ENCODE peak calls at places on chromosomes 13 and 19, in six cellular contexts. C is PC-3, S is GM23248, K is HCT116, Z is hepatocyte, W is GM23338. V is an unnamed sample. For H3K9me2, the result is how much of the 10 kb centered on the place peaks cover.

GRCh38 chr13:87827479-87827878 is 156.3 kb downstream of the SLITRK5 start:
- DNase-seq in Z (no peak), K (no peak), S (peak), C (peak), W (no peak), V (no peak)

GRCh38 chr19:55487884-55488687 is at the start of gene SSC5D:
- DNase-seq in S (peak), C (no peak), K (no peak), W (peak), Z (no peak), V (peak)

GRCh38 chr19:13861714-13862531 is 15.0 kb upstream of the NANOS3 start:
- DNase-seq in K (no peak), C (peak), W (peak), Z (peak), S (peak), V (peak)

GRCh38 chr13:97978661-97979450 is 25.4 kb downstream of the IPO5 start:
- DNase-seq in S (peak), W (peak), K (no peak), C (peak), Z (no peak), V (no peak)

GRCh38 chr13:29937836-29938235 is 87.4 kb upstream of the UBL3 start:
- DNase-seq in W (peak), Z (no peak), S (peak), C (no peak), K (no peak), V (no peak)

GRCh38 chr13:40233731-40234195 is 432.7 kb downstream of the FOXO1 start:
- DNase-seq in S (no peak), K (no peak), C (no peak), Z (no peak), W (no peak), V (no peak)

GRCh38 chr19:5667751-5668271 is 12.5 kb downstream of the MICOS13 start:
- DNase-seq in Z (peak), W (peak), S (no peak), C (no peak), K (no peak), V (no peak)

GRCh38 chr13:76319921-76320320 is 566.3 kb downstream of the KCTD12 start:
- DNase-seq in S (no peak), Z (no peak), C (no peak), K (no peak), W (no peak), V (no peak)

GRCh38 chr13:42906257-42906656 is 85.8 kb downstream of the EPSTI1 start:
- DNase-seq in W (no peak), Z (no peak), C (no peak), S (no peak), K (no peak), V (no peak)

GRCh38 chr19:17035842-17036424 is 9.3 kb upstream of the CPAMD8 start:
- DNase-seq in Z (no peak), C (no peak), W (no peak), K (no peak), S (peak), V (no peak)

GRCh38 chr13:73865027-73865426 is 269.2 kb downstream of the KLF12 start:
- DNase-seq in Z (no peak), S (no peak), K (no peak), W (no peak), C (no peak), V (no peak)

GRCh38 chr13:102255409-102255808 is 146.4 kb downstream of the FGF14 start:
- DNase-seq in C (no peak), Z (no peak), S (no peak), K (no peak), W (no peak), V (no peak)

GRCh38 chr13:102251817-102252216 is 150.0 kb downstream of the FGF14 start:
- DNase-seq in S (no peak), W (no peak), K (no peak), Z (no peak), C (no peak), V (peak)

GRCh38 chr13:102244617-102245227 is 157.1 kb downstream of the FGF14 start:
- DNase-seq in K (no peak), C (no peak), W (no peak), Z (no peak), S (no peak), V (peak)

GRCh38 chr13:102250448-102250847 is 151.4 kb downstream of the FGF14 start:
- DNase-seq in W (no peak), K (no peak), C (no peak), S (no peak), Z (no peak), V (no peak)
- H3K9me2 ChIP-seq in W (under half), K (under half), C (under half), S (under half), Z (under half), V (under half)

GRCh38 chr19:10577951-10578350 is 9.2 kb downstream of the AP1M2 start:
- DNase-seq in S (no peak), Z (no peak), K (no peak), W (no peak), C (no peak), V (no peak)

GRCh38 chr19:10580979-10581631 is 6.0 kb downstream of the AP1M2 start:
- DNase-seq in W (peak), Z (peak), C (peak), S (peak), K (peak), V (peak)

GRCh38 chr19:10574462-10574861 is 5.7 kb upstream of the CDKN2D start:
- DNase-seq in S (peak), W (no peak), C (no peak), K (no peak), Z (no peak), V (no peak)

DNA sequence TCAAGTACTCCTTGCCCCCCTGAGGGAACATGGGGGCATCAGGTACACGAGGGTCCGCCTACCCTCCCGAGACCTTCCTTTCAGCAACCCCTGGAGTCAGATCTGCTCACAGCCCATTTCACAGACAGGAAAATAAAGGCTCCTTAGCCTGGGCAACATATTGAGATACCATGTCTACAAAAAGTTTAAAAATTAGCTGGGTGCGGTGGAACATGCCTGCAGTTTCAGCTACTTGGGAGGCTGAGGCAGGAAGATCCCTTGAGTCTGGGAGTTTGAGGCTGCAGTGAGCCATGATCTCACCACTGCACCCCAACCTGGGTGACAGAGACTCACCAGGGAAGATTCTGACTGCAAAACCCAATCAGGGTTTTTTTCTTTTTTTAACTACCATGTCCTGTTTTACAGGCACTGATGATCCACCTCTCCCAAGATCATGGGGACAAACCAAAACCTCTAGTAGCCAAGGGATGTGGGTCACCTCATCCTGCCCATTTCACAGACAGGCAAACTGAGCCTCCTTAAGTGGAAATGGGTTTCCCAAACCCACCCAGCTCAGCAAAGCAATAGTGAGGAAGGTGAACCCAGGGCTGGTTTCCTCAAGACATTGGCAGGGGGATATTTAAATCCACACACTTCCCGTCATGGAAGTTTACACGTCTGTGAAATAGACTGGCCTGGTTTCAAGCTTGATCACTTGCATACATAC is 6.4 kb upstream of the CDKN2D start:
- DNase-seq in W (no peak), Z (no peak), K (no peak), C (no peak), S (peak), V (no peak)
- H3K9me2 ChIP-seq in W (under half), Z (under half), K (under half), C (under half), S (under half), V (under half)

GRCh38 chr19:39177110-39177699 is 19.6 kb upstream of the NCCRP1 start:
- DNase-seq in K (no peak), Z (no peak), S (no peak), W (no peak), C (no peak), V (no peak)
- H3K9me2 ChIP-seq in K (under half), Z (under half), S (under half), W (under half), C (under half), V (under half)

DNA sequence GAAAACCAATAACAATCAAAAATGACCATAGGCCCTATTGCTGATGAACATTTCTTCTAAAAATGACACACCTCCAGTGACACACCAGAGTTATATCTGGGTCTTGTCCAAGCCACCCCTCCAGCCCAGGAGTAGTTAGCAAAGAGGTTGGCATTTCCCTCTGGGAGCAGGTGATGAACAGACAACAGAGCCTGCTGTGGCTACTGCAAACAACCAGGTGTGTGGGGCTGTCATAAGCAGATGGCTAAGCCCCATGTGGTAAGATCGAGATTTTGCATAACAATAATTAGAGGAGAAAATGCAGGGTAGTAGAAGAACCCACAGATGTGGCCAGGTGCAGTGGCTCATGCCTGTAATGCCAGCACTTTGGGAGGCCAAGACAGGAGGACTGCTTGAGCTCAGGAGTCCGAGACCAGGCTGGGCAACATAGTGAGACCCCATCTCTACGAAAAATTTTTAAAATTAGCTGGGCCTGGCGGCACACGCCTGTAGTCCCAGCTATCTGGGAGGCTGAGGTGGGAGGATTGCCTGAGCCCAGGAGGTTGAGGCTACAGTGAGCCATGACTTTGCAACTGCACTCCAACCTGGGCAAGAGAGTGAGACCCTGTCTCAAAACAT is 5.0 kb downstream of the XRCC1 start:
- DNase-seq in K (no peak), C (peak), Z (no peak), W (peak), S (peak), V (no peak)
- H3K9me2 ChIP-seq in K (under half), C (under half), Z (under half), W (under half), S (under half), V (under half)

GRCh38 chr19:50877338-50877737 is 4.1 kb downstream of the KLK2 start:
- DNase-seq in S (no peak), K (no peak), Z (no peak), W (peak), C (no peak), V (no peak)
- H3K9me2 ChIP-seq in S (under half), K (under half), Z (under half), W (under half), C (under half), V (under half)

DNA sequence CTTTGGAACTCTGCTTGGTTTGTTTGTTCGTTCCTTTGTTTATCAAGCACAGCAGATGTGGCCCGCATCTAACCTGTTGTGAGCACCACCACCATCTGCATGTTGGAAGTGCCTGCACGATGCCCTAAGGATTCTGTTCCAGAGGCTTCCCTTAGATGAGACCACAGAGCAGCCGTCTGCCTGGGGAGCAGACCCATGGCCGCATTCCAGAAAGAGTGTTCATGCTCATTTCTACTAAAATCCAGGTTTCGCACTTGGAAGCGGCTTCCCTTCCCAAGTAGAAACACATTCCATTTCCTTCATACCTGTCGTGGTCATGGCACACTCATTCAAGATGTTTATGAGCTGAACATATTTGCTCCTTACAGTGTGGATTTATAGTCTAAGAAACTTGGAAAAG is 27.2 kb downstream of the COL4A2 start:
- DNase-seq in C (no peak), S (no peak), K (no peak), W (no peak), Z (no peak), V (no peak)
- H3K9me2 ChIP-seq in C (under half), S (under half), K (under half), W (under half), Z (under half), V (under half)

GRCh38 chr13:106637519-106637918 is 69.6 kb upstream of the ARGLU1 start:
- DNase-seq in W (no peak), Z (no peak), C (no peak), S (no peak), K (no peak), V (no peak)

GRCh38 chr13:106633321-106633720 is 65.4 kb upstream of the ARGLU1 start:
- DNase-seq in K (no peak), W (no peak), C (no peak), Z (no peak), S (no peak), V (no peak)

GRCh38 chr13:106640515-106640914 is 72.6 kb upstream of the ARGLU1 start:
- DNase-seq in S (no peak), K (no peak), W (no peak), Z (no peak), C (no peak), V (no peak)

GRCh38 chr13:106636492-106636891 is 68.6 kb upstream of the ARGLU1 start:
- DNase-seq in C (no peak), W (no peak), K (no peak), S (no peak), Z (no peak), V (no peak)

GRCh38 chr13:106635616-106636015 is 67.7 kb upstream of the ARGLU1 start:
- DNase-seq in W (no peak), K (no peak), C (no peak), S (no peak), Z (no peak), V (no peak)
- H3K9me2 ChIP-seq in W (under half), K (under half), C (under half), S (under half), Z (under half), V (under half)

GRCh38 chr19:3289971-3290569 is 65.6 kb downstream of the CELF5 start:
- DNase-seq in Z (no peak), C (peak), W (no peak), S (no peak), K (no peak), V (peak)

GRCh38 chr19:3285647-3286176 is 61.3 kb downstream of the CELF5 start:
- DNase-seq in S (no peak), Z (no peak), K (no peak), C (no peak), W (peak), V (peak)

GRCh38 chr19:3284759-3285646 is 60.5 kb downstream of the CELF5 start:
- DNase-seq in C (peak), Z (peak), K (peak), W (peak), S (peak), V (peak)

GRCh38 chr19:3283886-3284657 is 59.6 kb downstream of the CELF5 start:
- DNase-seq in K (no peak), W (no peak), Z (no peak), S (no peak), C (no peak), V (no peak)

GRCh38 chr19:3287814-3288213 is 63.4 kb downstream of the CELF5 start:
- DNase-seq in C (no peak), S (no peak), Z (no peak), W (no peak), K (no peak), V (peak)
- H3K9me2 ChIP-seq in C (under half), S (under half), Z (under half), W (under half), K (under half), V (under half)

GRCh38 chr13:103525530-103525929 is 459.3 kb upstream of the SLC10A2 start:
- DNase-seq in K (no peak), W (no peak), C (no peak), S (no peak), Z (no peak), V (no peak)
- H3K9me2 ChIP-seq in K (under half), W (under half), C (under half), S (under half), Z (under half), V (under half)

V was measured in SK-N-SH.